ENCODE peak calls at places on chromosomes 1 and 21, in seven cellular contexts. One of them, this sample, is unnamed.

GRCh38 chr1:37719572-37720195 is 27.4 kb downstream of the CDCA8 start:
- DNase-seq in GM12878: no peak
- DNase-seq in HCT116: no peak
- DNase-seq in K562: no peak
- DNase-seq in SK-N-SH: no peak
- DNase-seq in H1: no peak
- DNase-seq in HepG2: no peak
- DNase-seq in this sample: no peak

GRCh38 chr1:43853161-43853921 is 80.3 kb upstream of the ARTN start:
- DNase-seq in HCT116: no peak
- DNase-seq in GM12878: peak; percentile 87
- DNase-seq in SK-N-SH: peak; percentile 76
- DNase-seq in H1: no peak
- DNase-seq in HepG2: no peak
- DNase-seq in K562: no peak
- DNase-seq in this sample: no peak

GRCh38 chr1:214583824-214584554 is 19.0 kb upstream of the CENPF start:
- DNase-seq in H1: no peak
- DNase-seq in K562: no peak
- DNase-seq in SK-N-SH: no peak
- DNase-seq in HepG2: no peak
- DNase-seq in HCT116: no peak
- DNase-seq in GM12878: no peak
- DNase-seq in this sample: no peak

GRCh38 chr21:21383126-21383525 is 384.9 kb downstream of the NCAM2 start:
- DNase-seq in GM12878: no peak
- DNase-seq in K562: no peak
- DNase-seq in SK-N-SH: no peak
- DNase-seq in H1: no peak
- DNase-seq in HCT116: no peak
- DNase-seq in HepG2: no peak
- DNase-seq in this sample: no peak

GRCh38 chr1:92882817-92883216 is 51.0 kb downstream of the RPL5 start:
- DNase-seq in SK-N-SH: peak; percentile 2
- DNase-seq in HepG2: no peak
- DNase-seq in H1: no peak
- DNase-seq in HCT116: no peak
- DNase-seq in K562: no peak
- DNase-seq in GM12878: no peak
- DNase-seq in this sample: no peak

GRCh38 chr1:226952121-226952441 is 12.0 kb downstream of the COQ8A start:
- DNase-seq in HepG2: no peak
- DNase-seq in K562: no peak
- DNase-seq in H1: no peak
- DNase-seq in HCT116: no peak
- DNase-seq in SK-N-SH: no peak
- DNase-seq in GM12878: no peak
- DNase-seq in this sample: no peak

GRCh38 chr1:65198095-65198494 is 50.1 kb downstream of the AK4 start:
- DNase-seq in HepG2: no peak
- DNase-seq in K562: no peak
- DNase-seq in H1: no peak
- DNase-seq in SK-N-SH: no peak
- DNase-seq in GM12878: no peak
- DNase-seq in HCT116: no peak
- DNase-seq in this sample: no peak

GRCh38 chr1:35807614-35808375 is at the start of gene AGO4:
- DNase-seq in HepG2: peak; percentile 53
- DNase-seq in K562: peak; percentile 86
- DNase-seq in H1: no peak
- DNase-seq in GM12878: no peak
- DNase-seq in SK-N-SH: peak; percentile 94
- DNase-seq in HCT116: no peak
- DNase-seq in this sample: peak; percentile 51

GRCh38 chr1:208155243-208155642 is 88.9 kb downstream of the PLXNA2 start:
- DNase-seq in H1: no peak
- DNase-seq in HepG2: no peak
- DNase-seq in K562: no peak
- DNase-seq in HCT116: no peak
- DNase-seq in SK-N-SH: no peak
- DNase-seq in GM12878: no peak
- DNase-seq in this sample: no peak

GRCh38 chr1:61453111-61453961 is 271.6 kb downstream of the TM2D1 start:
- DNase-seq in K562: peak; percentile 61
- DNase-seq in GM12878: peak; percentile 15
- DNase-seq in HepG2: peak; percentile 92
- DNase-seq in HCT116: peak; percentile 57
- DNase-seq in SK-N-SH: peak; percentile 75
- DNase-seq in H1: peak; percentile 68
- DNase-seq in this sample: peak; percentile 31

GRCh38 chr21:46156678-46157077 is 1.3 kb upstream of the FTCD start:
- DNase-seq in GM12878: no peak
- DNase-seq in HCT116: no peak
- DNase-seq in H1: no peak
- DNase-seq in HepG2: no peak
- DNase-seq in K562: no peak
- DNase-seq in SK-N-SH: no peak
- DNase-seq in this sample: no peak

GRCh38 chr21:46157987-46158451 is 2.6 kb upstream of the FTCD start:
- DNase-seq in K562: no peak
- DNase-seq in HCT116: no peak
- DNase-seq in HepG2: no peak
- DNase-seq in GM12878: no peak
- DNase-seq in H1: no peak
- DNase-seq in SK-N-SH: no peak
- DNase-seq in this sample: no peak

GRCh38 chr21:46158666-46159300 is 3.4 kb upstream of the FTCD start:
- DNase-seq in GM12878: no peak
- DNase-seq in HepG2: no peak
- DNase-seq in HCT116: no peak
- DNase-seq in K562: no peak
- DNase-seq in H1: no peak
- DNase-seq in SK-N-SH: no peak
- DNase-seq in this sample: no peak

GRCh38 chr21:46156378-46156645 is 933 bp upstream of the FTCD start:
- DNase-seq in K562: no peak
- DNase-seq in HepG2: no peak
- DNase-seq in GM12878: no peak
- DNase-seq in HCT116: no peak
- DNase-seq in SK-N-SH: no peak
- DNase-seq in H1: no peak
- DNase-seq in this sample: no peak

GRCh38 chr21:46157396-46157986 is 2.1 kb upstream of the FTCD start:
- DNase-seq in SK-N-SH: no peak
- DNase-seq in HepG2: no peak
- DNase-seq in HCT116: no peak
- DNase-seq in GM12878: no peak
- DNase-seq in H1: no peak
- DNase-seq in K562: no peak
- DNase-seq in this sample: no peak
- TF ChIP-seq JUND in SK-N-SH: no peak
- TF ChIP-seq JUND in HepG2: no peak
- TF ChIP-seq JUND in HCT116: no peak
- TF ChIP-seq JUND in GM12878: no peak
- TF ChIP-seq JUND in H1: no peak
- TF ChIP-seq JUND in K562: no peak
- TF ChIP-seq JUND in this sample: no peak

GRCh38 chr1:41891403-41891896 is 27.3 kb downstream of the HIVEP3 start:
- DNase-seq in SK-N-SH: peak; percentile 42
- DNase-seq in HCT116: no peak
- DNase-seq in GM12878: peak; percentile 68
- DNase-seq in HepG2: peak; percentile 10
- DNase-seq in H1: no peak
- DNase-seq in K562: no peak
- DNase-seq in this sample: peak; percentile 72
- TF ChIP-seq JUND in SK-N-SH: no peak
- TF ChIP-seq JUND in HCT116: no peak
- TF ChIP-seq JUND in GM12878: no peak
- TF ChIP-seq JUND in HepG2: no peak
- TF ChIP-seq JUND in H1: no peak
- TF ChIP-seq JUND in K562: no peak
- TF ChIP-seq JUND in this sample: no peak

DNA sequence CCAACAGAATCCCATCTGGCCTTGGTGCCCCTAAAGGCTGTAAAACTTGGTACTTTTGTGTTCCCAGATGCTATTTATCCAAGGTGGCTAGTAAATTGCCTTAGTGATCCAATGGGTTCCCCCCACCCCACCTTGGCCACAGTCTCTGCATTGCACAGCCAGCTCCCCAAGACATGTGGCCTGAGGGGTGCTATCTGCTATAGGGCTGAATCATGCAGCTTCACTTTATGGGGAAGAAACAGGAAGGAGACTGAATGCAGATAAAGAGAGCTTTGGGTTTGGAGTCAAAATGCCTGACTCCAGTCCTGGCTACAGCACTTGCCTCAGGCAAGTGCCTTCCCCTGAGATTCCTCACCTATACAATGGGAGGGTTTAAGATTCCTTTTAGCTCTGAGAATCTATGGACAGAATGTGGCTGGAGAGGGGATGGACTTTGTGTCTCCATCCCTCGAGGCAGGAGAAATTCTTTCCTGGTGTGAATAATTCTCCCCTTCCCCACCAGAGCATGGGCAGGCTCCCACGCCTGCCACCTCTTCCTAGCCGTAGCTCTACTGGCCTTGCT is 6.5 kb downstream of the RHEX start:
- DNase-seq in HCT116: no peak
- DNase-seq in HepG2: no peak
- DNase-seq in SK-N-SH: no peak
- DNase-seq in K562: no peak
- DNase-seq in H1: no peak
- DNase-seq in GM12878: no peak
- DNase-seq in this sample: no peak
- TF ChIP-seq JUND in HCT116: no peak
- TF ChIP-seq JUND in HepG2: no peak
- TF ChIP-seq JUND in SK-N-SH: no peak
- TF ChIP-seq JUND in K562: no peak
- TF ChIP-seq JUND in H1: no peak
- TF ChIP-seq JUND in GM12878: no peak
- TF ChIP-seq JUND in this sample: no peak

GRCh38 chr1:244319283-244320132 is 132.2 kb downstream of the ADSS2 start:
- DNase-seq in SK-N-SH: no peak
- DNase-seq in GM12878: peak; percentile 84
- DNase-seq in HepG2: no peak
- DNase-seq in H1: no peak
- DNase-seq in HCT116: no peak
- DNase-seq in K562: no peak
- DNase-seq in this sample: no peak
- TF ChIP-seq JUND in SK-N-SH: no peak
- TF ChIP-seq JUND in GM12878: no peak
- TF ChIP-seq JUND in HepG2: no peak
- TF ChIP-seq JUND in H1: no peak
- TF ChIP-seq JUND in HCT116: no peak
- TF ChIP-seq JUND in K562: peak; percentile 29
- TF ChIP-seq JUND in this sample: no peak